ENCODE peak calls at places on chromosome 17, in four cellular contexts. B, S, A and C are unnamed samples.

GRCh38 chr17:1787301-1787902 is 25.5 kb downstream of the SERPINF1 start:
- DNase-seq in B (no peak), S (peak; percentile 97), A (peak; percentile 84), C (peak; percentile 66)

GRCh38 chr17:19346351-19347255 is 15.9 kb downstream of the B9D1 start:
- DNase-seq in B (peak; percentile 47), S (peak; percentile 90), A (peak; percentile 55), C (peak; percentile 62)

GRCh38 chr17:49823614-49824013 is 24.3 kb downstream of the TAC4 start:
- DNase-seq in B (no peak), S (no peak), A (no peak), C (peak; percentile 59)

GRCh38 chr17:63774141-63774981 is at the start of gene DDX42:
- DNase-seq in B (peak; percentile 94), S (peak; percentile 75), A (no peak), C (no peak)

GRCh38 chr17:55320594-55321506 is 56.1 kb downstream of the HLF start:
- DNase-seq in B (no peak), S (no peak), A (no peak), C (no peak)

GRCh38 chr17:46061435-46061834 is 62.4 kb downstream of the STH start:
- DNase-seq in B (no peak), S (peak; percentile 24), A (no peak), C (no peak)

GRCh38 chr17:412211-413015 is 59.8 kb upstream of the RPH3AL start:
- DNase-seq in B (no peak), S (peak; percentile 82), A (peak; percentile 35), C (no peak)

GRCh38 chr17:18261146-18261515 is 669 bp downstream of the MIEF2 start:
- DNase-seq in B (peak; percentile 91), S (peak; percentile 80), A (no peak), C (no peak)

GRCh38 chr17:601462-602303 is 113.0 kb downstream of the VPS53 start:
- DNase-seq in B (no peak), S (no peak), A (no peak), C (no peak)

GRCh38 chr17:65855245-65855644 is 293.8 kb upstream of the AXIN2 start:
- DNase-seq in B (no peak), S (no peak), A (no peak), C (no peak)

GRCh38 chr17:51540151-51540550 is 279.8 kb downstream of the UTP18 start:
- DNase-seq in B (no peak), S (no peak), A (no peak), C (no peak)

GRCh38 chr17:290626-291025 is 62.0 kb downstream of the RPH3AL start:
- DNase-seq in B (peak; percentile 27), S (no peak), A (no peak), C (no peak)

GRCh38 chr17:36474571-36474970 is 11.9 kb upstream of the ZNHIT3 start:
- DNase-seq in B (no peak), S (no peak), A (no peak), C (no peak)

GRCh38 chr17:66347661-66348604 is 45.5 kb downstream of the PRKCA start:
- DNase-seq in B (no peak), S (peak; percentile 74), A (no peak), C (no peak)

GRCh38 chr17:43515641-43516040 is 30.5 kb downstream of the ETV4 start:
- DNase-seq in B (no peak), S (no peak), A (no peak), C (no peak)

GRCh38 chr17:50062323-50063243 is 6.7 kb downstream of the ITGA3 start:
- DNase-seq in B (peak; percentile 93), S (peak; percentile 83), A (no peak), C (peak; percentile 67)

GRCh38 chr17:41917957-41918391 is 777 bp downstream of the ACLY start:
- DNase-seq in B (peak; percentile 82), S (peak; percentile 69), A (no peak), C (no peak)

GRCh38 chr17:83054518-83055125 is 24.8 kb upstream of the METRNL start:
- DNase-seq in B (peak; percentile 48), S (no peak), A (no peak), C (no peak)

GRCh38 chr17:7438050-7438614 is 1.2 kb upstream of the FGF11 start:
- DNase-seq in B (peak; percentile 88), S (peak; percentile 39), A (no peak), C (no peak)

GRCh38 chr17:77147357-77147801 is 6.6 kb downstream of the SEC14L1 start:
- DNase-seq in B (peak; percentile 34), S (no peak), A (no peak), C (no peak)

GRCh38 chr17:77145209-77145608 is 4.4 kb downstream of the SEC14L1 start:
- DNase-seq in B (no peak), S (no peak), A (no peak), C (no peak)

GRCh38 chr17:77145635-77146632 is 5.2 kb downstream of the SEC14L1 start:
- DNase-seq in B (peak; percentile 79), S (peak; percentile 89), A (peak; percentile 84), C (no peak)

GRCh38 chr17:77148109-77148958 is 7.6 kb downstream of the SEC14L1 start:
- DNase-seq in B (peak; percentile 31), S (no peak), A (no peak), C (no peak)

DNA sequence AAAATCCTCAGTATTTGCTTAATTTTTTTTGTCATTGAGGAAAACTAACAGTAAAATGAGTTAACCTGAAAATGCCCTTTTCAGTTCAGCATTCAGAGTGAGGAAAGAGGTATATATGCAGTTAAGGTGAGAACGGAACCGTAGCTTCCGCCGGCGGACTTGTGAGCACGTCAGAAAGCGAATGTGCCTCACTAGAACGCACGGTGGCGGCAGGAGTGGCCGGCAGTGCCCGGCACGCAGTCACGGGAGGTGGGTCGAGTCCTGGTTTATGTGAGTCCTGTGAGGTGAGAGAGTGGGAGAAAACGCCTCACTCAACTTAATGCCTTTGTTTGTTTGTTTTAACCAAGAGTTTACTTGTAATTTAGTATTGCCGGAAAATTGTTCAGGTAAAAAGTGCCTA is 6.1 kb downstream of the SEC14L1 start:
- DNase-seq in B (peak; percentile 84), S (no peak), A (no peak), C (no peak)
- TF ChIP-seq CTCF in B (peak; percentile 17), S (no peak), A (no peak), C (no peak)

GRCh38 chr17:4626734-4627256 is 14.7 kb downstream of the ALOX15 start:
- DNase-seq in B (peak; percentile 10), S (no peak), A (no peak), C (no peak)
- TF ChIP-seq CTCF in B (no peak), S (no peak), A (no peak), C (no peak)

GRCh38 chr17:40038882-40039513 is 15.2 kb downstream of the MED24 start:
- DNase-seq in B (no peak), S (peak; percentile 91), A (peak; percentile 72), C (peak; percentile 42)
- TF ChIP-seq CTCF in B (peak; percentile 71), S (peak; percentile 88), A (peak; percentile 85), C (peak; percentile 79)

GRCh38 chr17:81387235-81388060 is 7.8 kb upstream of the BAHCC1 start:
- DNase-seq in B (peak; percentile 85), S (peak; percentile 82), A (no peak), C (no peak)
- TF ChIP-seq CTCF in B (no peak), S (no peak), A (no peak), C (no peak)

GRCh38 chr17:20890338-20890737 is 152.5 kb downstream of the USP22 start:
- DNase-seq in B (no peak), S (no peak), A (no peak), C (no peak)

DNA sequence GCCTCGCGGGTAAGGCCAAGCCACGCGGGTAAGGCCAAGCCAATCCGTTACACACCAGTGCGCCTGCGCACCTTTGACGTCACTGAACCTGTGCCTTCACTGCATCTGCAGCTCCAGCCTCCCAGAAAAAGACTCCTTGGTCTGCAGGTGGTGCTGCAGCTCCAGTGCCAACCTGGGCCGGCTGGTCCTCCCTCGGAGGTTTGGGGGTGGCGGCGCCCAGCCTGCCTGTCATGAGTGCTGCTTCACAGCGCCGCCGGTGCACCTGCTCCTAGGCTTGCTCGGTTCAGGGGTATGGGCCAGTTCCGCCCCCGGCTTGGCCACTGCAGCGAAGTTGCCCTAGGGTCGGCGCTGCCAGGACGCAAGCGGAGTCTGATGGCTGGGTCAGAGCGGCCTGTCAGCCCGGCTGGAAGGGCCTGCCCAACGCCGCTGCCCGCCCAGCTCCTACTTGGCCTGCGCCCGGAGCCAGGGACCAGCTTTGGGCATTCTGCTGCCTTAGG is 146.6 kb downstream of the USP22 start:
- DNase-seq in B (no peak), S (peak; percentile 32), A (no peak), C (no peak)
- TF ChIP-seq CTCF in B (no peak), S (no peak), A (peak; percentile 7), C (no peak)

GRCh38 chr17:9628509-9628908 is 16.8 kb upstream of the USP43 start:
- DNase-seq in B (no peak), S (no peak), A (no peak), C (no peak)
- TF ChIP-seq CTCF in B (no peak), S (no peak), A (no peak), C (no peak)

GRCh38 chr17:79809530-79810137 is 12.8 kb upstream of the CBX8 start:
- DNase-seq in B (no peak), S (no peak), A (no peak), C (no peak)

GRCh38 chr17:79810138-79811027 is 13.5 kb upstream of the CBX8 start:
- DNase-seq in B (no peak), S (peak; percentile 84), A (no peak), C (no peak)

GRCh38 chr17:79812206-79812968 is 15.5 kb upstream of the CBX8 start:
- DNase-seq in B (no peak), S (no peak), A (no peak), C (no peak)

GRCh38 chr17:79811888-79812205 is 15.0 kb upstream of the CBX8 start:
- DNase-seq in B (no peak), S (no peak), A (no peak), C (no peak)

GRCh38 chr17:79811036-79811887 is 14.4 kb upstream of the CBX8 start:
- DNase-seq in B (no peak), S (peak; percentile 46), A (no peak), C (no peak)
- TF ChIP-seq CTCF in B (peak; percentile 50), S (peak; percentile 45), A (peak; percentile 62), C (peak; percentile 75)

GRCh38 chr17:2867441-2868424 is 71.5 kb downstream of the RAP1GAP2 start:
- DNase-seq in B (no peak), S (peak; percentile 92), A (no peak), C (no peak)
- TF ChIP-seq CTCF in B (no peak), S (no peak), A (peak; percentile 3), C (no peak)

GRCh38 chr17:78956254-78956653 is 23.5 kb downstream of the LGALS3BP start:
- DNase-seq in B (no peak), S (no peak), A (no peak), C (no peak)
- TF ChIP-seq CTCF in B (no peak), S (no peak), A (no peak), C (no peak)

DNA sequence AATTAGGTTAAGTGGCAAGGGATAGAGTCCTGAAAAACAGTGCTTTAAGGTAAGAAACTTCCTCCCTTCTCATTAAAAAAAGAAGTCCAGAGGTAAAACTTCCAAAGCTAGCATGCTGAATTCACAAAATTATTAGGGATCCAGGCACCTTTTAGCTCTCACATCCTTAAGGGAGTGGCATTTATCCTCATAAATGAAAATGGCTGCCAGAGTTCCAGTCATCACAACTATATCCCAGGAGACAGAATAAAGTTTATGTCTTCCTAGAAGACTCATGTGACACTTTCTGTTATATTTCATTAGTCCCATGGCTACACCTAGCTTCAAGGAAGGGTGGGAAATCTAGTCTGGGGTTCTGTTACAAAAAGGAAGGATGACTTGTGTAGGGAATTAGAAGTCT is 23.3 kb upstream of the ADORA2B start:
- DNase-seq in B (no peak), S (no peak), A (no peak), C (no peak)
- TF ChIP-seq CTCF in B (no peak), S (no peak), A (no peak), C (no peak)